ENCODE peak calls at places on chromosomes 13 and 19, in ten cellular contexts. K, U, S, M, I, B, N, D, Z and F are unnamed samples. For H3K4me1 and H4K20me1, the result is how much of the 10 kb centered on the place peaks cover.

GRCh38 chr13:22929391-22930126 is 251.2 kb upstream of the SGCG start:
- DNase-seq in K (no peak), N (peak), B (no peak), D (no peak), Z (no peak), I (no peak), S (no peak), U (peak), M (no peak), F (no peak)

GRCh38 chr13:20182231-20182846 is 10.4 kb downstream of the GJB2 start:
- DNase-seq in D (peak), K (peak), Z (peak), B (peak), S (no peak), I (peak), M (peak), N (peak), U (peak), F (peak)

GRCh38 chr13:38341149-38341692 is 8.4 kb upstream of the UFM1 start:
- DNase-seq in K (no peak), N (peak), U (peak), S (no peak), I (no peak), M (no peak), Z (no peak), B (no peak), D (no peak), F (no peak)

GRCh38 chr13:21879263-21879914 is 208.5 kb downstream of the FGF9 start:
- DNase-seq in B (no peak), S (no peak), D (no peak), M (no peak), K (no peak), I (no peak), U (no peak), N (no peak), Z (no peak), F (no peak)

GRCh38 chr13:95896302-95896701 is 156.9 kb downstream of the UGGT2 start:
- DNase-seq in U (peak), I (no peak), B (no peak), K (no peak), S (no peak), M (peak), N (peak), Z (peak), D (peak), F (no peak)

GRCh38 chr13:45575830-45576180 is 39.7 kb downstream of the ERICH6B start:
- DNase-seq in S (no peak), K (no peak), N (no peak), U (no peak), B (no peak), I (no peak), Z (no peak), D (no peak), M (no peak), F (no peak)

GRCh38 chr13:37769078-37769477 is 100.5 kb downstream of the TRPC4 start:
- DNase-seq in S (no peak), K (no peak), M (peak), B (peak), U (no peak), N (no peak), D (no peak), I (no peak), Z (no peak), F (peak)

GRCh38 chr19:56864443-56865125 is 24.1 kb upstream of the PEG3 start:
- DNase-seq in I (no peak), U (no peak), B (no peak), M (no peak), D (no peak), S (no peak), N (no peak), K (no peak), Z (no peak), F (no peak)

GRCh38 chr13:48532146-48532472 is 771 bp downstream of the RCBTB2 start:
- DNase-seq in K (no peak), I (no peak), S (no peak), B (no peak), M (peak), N (peak), Z (no peak), D (peak), U (peak), F (peak)

GRCh38 chr13:114077938-114078335 is 54.5 kb downstream of the RASA3 start:
- DNase-seq in K (no peak), I (no peak), S (no peak), Z (no peak), B (peak), D (peak), N (peak), M (no peak), U (peak), F (peak)

GRCh38 chr19:5969476-5969875 is 8.5 kb downstream of the RANBP3 start:
- DNase-seq in U (no peak), S (no peak), I (no peak), K (no peak), B (no peak), D (no peak), M (no peak), N (no peak), Z (no peak), F (no peak)

GRCh38 chr13:42211704-42212103 is 60.2 kb upstream of the AKAP11 start:
- DNase-seq in M (peak), N (peak), K (peak), U (peak), D (peak), B (no peak), Z (no peak), S (no peak), I (no peak), F (peak)

GRCh38 chr13:76622336-76623045 is 263.7 kb downstream of the KCTD12 start:
- DNase-seq in I (no peak), M (no peak), D (no peak), S (no peak), N (no peak), Z (peak), K (no peak), B (no peak), U (no peak), F (no peak)

GRCh38 chr13:89880201-89880600 is 1467.3 kb upstream of the MIR17HG start:
- DNase-seq in D (no peak), I (no peak), K (no peak), M (no peak), Z (no peak), N (no peak), U (no peak), S (no peak), B (no peak), F (no peak)

GRCh38 chr13:46721054-46721453 is 75.9 kb downstream of the ESD start:
- DNase-seq in B (peak), S (no peak), K (peak), Z (peak), I (no peak), N (no peak), M (peak), U (peak), D (peak), F (peak)

GRCh38 chr13:58085819-58086218 is 454.3 kb downstream of the PCDH17 start:
- DNase-seq in D (no peak), S (no peak), N (peak), M (no peak), U (peak), I (no peak), Z (no peak), B (no peak), K (no peak), F (no peak)

GRCh38 chr13:93147293-93147645 is 79.3 kb upstream of the GPC6 start:
- DNase-seq in K (no peak), D (no peak), Z (no peak), M (no peak), S (no peak), B (no peak), I (no peak), N (peak), U (peak), F (no peak)

GRCh38 chr19:51127032-51127431 is 2.3 kb downstream of the SIGLEC9 start:
- DNase-seq in B (no peak), U (no peak), Z (no peak), I (no peak), K (no peak), M (no peak), D (no peak), S (no peak), N (no peak), F (no peak)

GRCh38 chr13:45121421-45121820 is 1.1 kb downstream of the GTF2F2 start:
- DNase-seq in B (peak), S (no peak), M (peak), D (peak), U (peak), I (no peak), N (no peak), K (peak), Z (peak), F (peak)

GRCh38 chr13:64556391-64556790 is 2673.7 kb downstream of the PCDH9 start:
- DNase-seq in D (peak), N (peak), U (peak), Z (no peak), M (no peak), B (no peak), S (no peak), K (no peak), I (no peak), F (peak)

GRCh38 chr13:24159362-24159761 is 1.2 kb upstream of the SPATA13 start:
- DNase-seq in I (no peak), K (no peak), M (no peak), S (no peak), N (no peak), U (no peak), Z (no peak), B (no peak), D (no peak), F (no peak)

GRCh38 chr13:45416521-45417125 is 1.6 kb downstream of the SLC25A30 start:
- DNase-seq in Z (peak), N (no peak), D (no peak), B (no peak), I (no peak), K (no peak), U (no peak), S (no peak), M (peak), F (no peak)

GRCh38 chr13:113763961-113764792 is 5.2 kb downstream of the TMEM255B start:
- DNase-seq in B (no peak), N (no peak), M (no peak), K (no peak), I (no peak), Z (no peak), S (no peak), U (no peak), D (no peak), F (no peak)

GRCh38 chr13:80171096-80171495 is 169.8 kb downstream of the SPRY2 start:
- DNase-seq in Z (no peak), I (no peak), N (no peak), M (no peak), D (no peak), B (no peak), S (no peak), K (peak), U (no peak), F (no peak)

DNA sequence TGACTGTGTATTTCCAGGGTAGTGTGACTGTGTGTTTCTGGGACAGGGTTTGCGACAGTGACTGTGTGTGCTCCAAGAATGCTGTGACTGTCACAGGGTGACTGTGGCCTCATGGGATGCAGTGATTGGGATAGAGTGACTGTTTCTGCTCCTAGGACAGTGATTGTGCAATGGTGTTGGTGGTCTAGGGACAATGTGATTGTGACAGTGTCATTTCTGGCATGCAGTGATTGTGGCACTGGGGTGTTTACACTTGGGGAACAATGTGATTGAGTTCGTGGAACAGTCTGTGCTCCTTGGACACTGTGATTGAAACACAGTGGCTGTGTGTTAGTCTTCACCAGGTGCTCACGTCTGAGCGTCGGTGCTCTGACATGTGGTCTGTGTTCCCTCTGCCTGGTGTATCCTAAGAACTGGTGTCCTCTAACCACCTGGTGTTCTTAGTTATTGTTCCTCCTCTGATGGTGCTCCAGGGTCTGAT is 1.7 kb downstream of the PDE4A start:
- DNase-seq in I (no peak), M (no peak), N (no peak), S (no peak), B (no peak), K (no peak), U (no peak), D (no peak), Z (no peak), F (no peak)
- H3K4me1 ChIP-seq in I (under half), M (under half), N (under half), S (under half), B (under half), K (under half), U (under half), D (under half), Z (under half), F (under half)

GRCh38 chr13:39631307-39631706 is 24.2 kb upstream of the COG6 start:
- DNase-seq in B (no peak), I (no peak), Z (no peak), D (no peak), S (no peak), K (no peak), U (no peak), N (no peak), M (no peak), F (no peak)

GRCh38 chr13:39632994-39633393 is 22.5 kb upstream of the COG6 start:
- DNase-seq in K (no peak), D (no peak), B (no peak), M (no peak), N (no peak), Z (no peak), S (no peak), U (no peak), I (no peak), F (no peak)

GRCh38 chr13:39637890-39638289 is 17.6 kb upstream of the COG6 start:
- DNase-seq in Z (no peak), D (no peak), K (no peak), I (no peak), N (no peak), U (no peak), M (no peak), S (no peak), B (no peak), F (no peak)

GRCh38 chr13:39634956-39635355 is 20.5 kb upstream of the COG6 start:
- DNase-seq in D (no peak), Z (no peak), M (no peak), U (no peak), B (no peak), K (no peak), I (no peak), N (no peak), S (no peak), F (no peak)

DNA sequence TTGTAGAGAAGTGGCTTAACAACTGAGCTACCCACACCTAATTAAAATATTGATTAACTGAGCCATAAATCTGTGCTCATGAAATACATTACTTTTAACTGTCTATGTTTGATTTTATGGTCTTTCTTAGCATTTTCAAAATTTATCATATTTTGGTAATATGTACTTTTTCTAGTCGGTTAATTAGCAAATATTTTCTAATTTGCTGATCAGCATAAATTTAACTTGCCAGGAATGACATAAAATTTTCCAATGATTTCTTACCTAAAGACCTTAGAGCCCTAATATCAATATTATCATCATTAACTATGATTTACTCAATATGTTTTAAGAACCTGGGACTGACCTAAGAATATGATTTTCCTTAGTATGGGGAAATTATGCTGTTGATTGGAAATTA is 19.9 kb upstream of the COG6 start:
- DNase-seq in I (no peak), K (no peak), M (no peak), N (no peak), B (no peak), Z (no peak), S (no peak), D (no peak), U (no peak), F (no peak)
- H2AFZ ChIP-seq in I (no peak), K (no peak), M (no peak), N (no peak), B (no peak), Z (no peak), S (no peak), D (no peak), U (no peak), F (no peak)

GRCh38 chr19:45786533-45786894 is 4.2 kb upstream of the DMPK start:
- DNase-seq in I (no peak), N (no peak), D (no peak), S (no peak), Z (no peak), B (no peak), M (no peak), K (no peak), U (no peak), F (no peak)

GRCh38 chr19:45785781-45786532 is 3.7 kb upstream of the DMPK start:
- DNase-seq in M (no peak), B (no peak), D (no peak), I (no peak), N (no peak), U (no peak), K (no peak), Z (no peak), S (no peak), F (no peak)

GRCh38 chr19:45784096-45784495 is 1.8 kb upstream of the DMPK start:
- DNase-seq in S (no peak), D (no peak), M (no peak), U (no peak), N (no peak), I (peak), Z (no peak), B (no peak), K (no peak), F (no peak)

GRCh38 chr19:45782820-45783785 is 813 bp upstream of the DMPK start:
- DNase-seq in D (peak), K (peak), M (peak), U (peak), N (peak), B (no peak), Z (no peak), S (no peak), I (peak), F (peak)

GRCh38 chr19:45785097-45785496 is 2.8 kb upstream of the DMPK start:
- DNase-seq in K (no peak), N (no peak), M (no peak), Z (no peak), D (no peak), I (no peak), U (no peak), S (no peak), B (no peak), F (no peak)
- H4K20me1 ChIP-seq in K (under half), N (half or more), M (under half), Z (under half), D (under half), I (under half), U (under half), S (under half), B (under half), F (under half)

DNA sequence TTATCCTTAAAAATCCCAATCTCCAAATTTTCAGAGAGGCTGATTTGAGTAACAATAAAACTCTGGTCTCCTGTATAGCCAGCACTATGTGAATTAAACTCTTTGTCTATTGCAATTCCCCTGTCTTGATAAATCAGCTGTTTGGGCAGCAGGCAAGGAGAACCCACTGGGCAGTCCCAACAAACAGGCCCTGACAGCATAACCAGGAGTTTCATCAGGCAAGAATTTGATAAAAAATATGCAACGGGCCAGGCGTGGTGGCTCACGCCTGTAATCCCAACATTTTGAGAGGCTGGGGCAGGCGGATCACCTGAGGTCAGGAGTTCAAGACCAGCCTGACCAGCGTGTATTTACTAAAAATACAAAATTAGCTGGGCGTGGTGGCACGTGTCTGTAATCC is 42.1 kb downstream of the STK24 start:
- DNase-seq in D (no peak), B (no peak), I (no peak), S (no peak), N (no peak), Z (no peak), U (no peak), K (peak), M (no peak), F (no peak)
- H3K4me1 ChIP-seq in D (under half), B (under half), I (under half), S (under half), N (under half), Z (under half), U (under half), K (under half), M (under half), F (under half)

GRCh38 chr19:52603558-52604207 is 33.6 kb downstream of the ZNF701 start:
- DNase-seq in N (peak), B (no peak), Z (no peak), I (no peak), U (peak), D (peak), K (no peak), M (no peak), S (no peak), F (peak)

GRCh38 chr19:52600639-52601024 is 30.5 kb downstream of the ZNF701 start:
- DNase-seq in B (peak), Z (no peak), K (no peak), U (no peak), M (no peak), N (no peak), D (peak), S (no peak), I (no peak), F (no peak)

GRCh38 chr19:52602931-52603330 is 32.8 kb downstream of the ZNF701 start:
- DNase-seq in Z (no peak), D (no peak), K (peak), B (no peak), S (no peak), U (peak), M (peak), N (no peak), I (no peak), F (peak)

GRCh38 chr19:52599241-52599640 is 29.2 kb downstream of the ZNF701 start:
- DNase-seq in B (peak), K (no peak), D (no peak), N (no peak), U (no peak), Z (no peak), S (no peak), I (no peak), M (no peak), F (no peak)

DNA sequence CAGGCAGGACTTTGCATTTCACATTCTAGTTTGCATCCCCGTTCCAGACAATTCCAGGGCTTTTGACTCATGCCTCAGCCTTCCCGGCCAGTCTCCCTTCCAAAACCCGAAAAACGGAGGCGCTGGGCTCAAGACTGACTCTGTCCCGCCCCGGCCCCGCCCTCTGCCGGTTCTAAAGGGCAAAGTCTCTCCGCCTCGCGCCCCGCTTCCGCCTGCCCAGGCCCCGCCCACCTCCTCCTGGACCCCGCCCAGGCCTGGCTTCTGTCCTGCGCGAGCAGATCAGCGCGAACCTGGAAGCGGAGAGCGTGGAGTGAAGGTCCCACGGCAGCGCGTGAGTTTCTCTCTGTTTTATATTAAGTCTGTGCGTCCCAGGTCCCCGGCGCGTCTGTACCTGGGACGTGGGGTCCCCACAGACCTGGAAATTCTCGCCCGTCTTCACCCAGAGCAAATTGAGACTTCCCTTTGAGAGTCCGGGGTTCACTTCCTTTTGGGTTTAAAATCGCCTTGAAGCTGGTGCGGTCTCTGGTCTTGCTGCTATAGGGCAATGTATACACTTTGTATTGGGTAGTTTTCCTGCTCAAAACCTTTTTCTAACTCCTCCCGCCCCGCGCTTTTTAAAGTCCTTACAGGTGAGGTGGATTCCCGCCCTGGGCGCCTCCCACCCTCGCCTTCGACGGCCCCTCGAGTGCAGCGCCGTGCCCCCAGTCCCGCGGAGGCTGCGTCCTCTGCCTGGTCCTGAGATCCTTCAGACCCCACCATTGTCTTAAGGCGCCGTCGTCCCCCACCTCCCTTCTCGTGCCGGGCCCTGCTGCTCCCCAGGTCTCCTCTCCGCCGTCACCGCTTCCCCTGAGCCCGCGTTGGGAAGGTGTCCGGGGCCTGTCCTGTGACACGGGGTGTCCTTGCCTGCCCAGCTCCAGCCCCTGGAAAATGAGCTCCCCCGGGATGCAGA is 31.2 kb downstream of the ZNF701 start:
- DNase-seq in U (peak), I (peak), D (peak), N (peak), B (peak), Z (peak), M (peak), S (peak), K (peak), F (peak)
- H2AFZ ChIP-seq in U (peak), I (no peak), D (peak), N (peak), B (peak), Z (peak), M (peak), S (peak), K (peak), F (peak)